ENCODE peak calls at places on chromosomes 6 and 20, in six cellular contexts. W is HFF-Myc, J is glutamatergic neuron, F is lower leg skin, D is mucosa of descending colon, M is SK-N-SH. N is an unnamed sample.

GRCh38 chr6:125794342-125795137 is 3.8 kb downstream of the NCOA7 start:
- DNase-seq in W (no peak), J (no peak), F (no peak), D (no peak), M (no peak), N (no peak)

GRCh38 chr20:59640267-59640666 is 35.9 kb downstream of the PHACTR3 start:
- DNase-seq in W (no peak), J (no peak), F (no peak), D (no peak), M (no peak), N (no peak)

GRCh38 chr6:110944681-110945151 is 13.8 kb upstream of the GTF3C6 start:
- DNase-seq in W (peak; percentile 72), J (no peak), F (no peak), D (no peak), M (no peak), N (no peak)

GRCh38 chr6:13908955-13909381 is 15.8 kb upstream of the RNF182 start:
- DNase-seq in W (peak; percentile 47), J (peak; percentile 24), F (no peak), D (no peak), M (peak; percentile 78), N (peak; percentile 41)

GRCh38 chr6:110125361-110125760 is 54.1 kb downstream of the WASF1 start:
- DNase-seq in W (no peak), J (no peak), F (no peak), D (no peak), M (no peak), N (no peak)

GRCh38 chr20:62965363-62965771 is 12.9 kb downstream of the SLC17A9 start:
- DNase-seq in W (no peak), J (no peak), F (no peak), D (peak; percentile 35), M (no peak), N (no peak)

GRCh38 chr6:112117554-112117953 is 30.2 kb downstream of the FAM229B start:
- DNase-seq in W (peak; percentile 24), J (no peak), F (no peak), D (no peak), M (no peak), N (no peak)

GRCh38 chr6:121399971-121400370 is 35.5 kb upstream of the GJA1 start:
- DNase-seq in W (no peak), J (no peak), F (no peak), D (no peak), M (no peak), N (no peak)

GRCh38 chr6:110654096-110654820 is 161.0 kb downstream of the CDK19 start:
- DNase-seq in W (no peak), J (no peak), F (no peak), D (no peak), M (no peak), N (no peak)

GRCh38 chr6:132084811-132085509 is 133.8 kb upstream of the CCN2 start:
- DNase-seq in W (peak; percentile 48), J (no peak), F (no peak), D (no peak), M (no peak), N (no peak)

GRCh38 chr6:166488701-166489100 is 97.8 kb downstream of the RAMACL start:
- DNase-seq in W (no peak), J (no peak), F (no peak), D (no peak), M (no peak), N (no peak)

GRCh38 chr6:93417421-93417996 is 1.9 kb downstream of the EPHA7 start:
- DNase-seq in W (no peak), J (no peak), F (no peak), D (peak; percentile 8), M (peak; percentile 40), N (peak; percentile 37)
- TF ChIP-seq CTCF in W (no peak), J (no peak), F (no peak), D (no peak), M (no peak), N (no peak)

DNA sequence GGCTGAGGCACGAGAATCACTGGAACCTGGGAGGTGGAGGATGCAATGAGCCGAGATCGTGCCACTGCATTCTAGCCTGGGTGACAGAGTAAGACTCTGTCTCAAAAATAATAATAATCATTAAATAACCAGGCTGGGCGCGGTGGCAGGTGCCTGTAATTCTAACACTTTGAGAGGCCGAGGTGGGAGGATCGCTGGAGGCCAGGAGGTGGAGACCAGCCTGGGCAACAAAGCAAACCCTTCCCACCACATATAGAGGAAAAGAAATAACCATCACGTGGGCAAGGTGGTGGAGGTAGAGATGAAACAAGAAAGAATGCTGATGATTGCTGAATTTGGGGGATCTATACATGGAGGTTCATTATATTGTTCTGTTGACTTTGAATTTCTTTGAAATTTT is 63.4 kb upstream of the PIM1 start:
- DNase-seq in W (no peak), J (no peak), F (no peak), D (no peak), M (no peak), N (no peak)
- TF ChIP-seq CTCF in W (no peak), J (no peak), F (no peak), D (no peak), M (no peak), N (no peak)

GRCh38 chr6:106547556-106547955 is 81.7 kb downstream of the RTN4IP1 start:
- DNase-seq in W (no peak), J (no peak), F (no peak), D (no peak), M (no peak), N (no peak)

GRCh38 chr6:106546322-106547052 is 82.8 kb downstream of the RTN4IP1 start:
- DNase-seq in W (no peak), J (no peak), F (no peak), D (no peak), M (no peak), N (no peak)

GRCh38 chr6:106547053-106547414 is 82.3 kb downstream of the RTN4IP1 start:
- DNase-seq in W (no peak), J (no peak), F (no peak), D (no peak), M (no peak), N (no peak)

GRCh38 chr6:106549521-106549920 is 79.8 kb downstream of the RTN4IP1 start:
- DNase-seq in W (no peak), J (no peak), F (no peak), D (no peak), M (no peak), N (no peak)

DNA sequence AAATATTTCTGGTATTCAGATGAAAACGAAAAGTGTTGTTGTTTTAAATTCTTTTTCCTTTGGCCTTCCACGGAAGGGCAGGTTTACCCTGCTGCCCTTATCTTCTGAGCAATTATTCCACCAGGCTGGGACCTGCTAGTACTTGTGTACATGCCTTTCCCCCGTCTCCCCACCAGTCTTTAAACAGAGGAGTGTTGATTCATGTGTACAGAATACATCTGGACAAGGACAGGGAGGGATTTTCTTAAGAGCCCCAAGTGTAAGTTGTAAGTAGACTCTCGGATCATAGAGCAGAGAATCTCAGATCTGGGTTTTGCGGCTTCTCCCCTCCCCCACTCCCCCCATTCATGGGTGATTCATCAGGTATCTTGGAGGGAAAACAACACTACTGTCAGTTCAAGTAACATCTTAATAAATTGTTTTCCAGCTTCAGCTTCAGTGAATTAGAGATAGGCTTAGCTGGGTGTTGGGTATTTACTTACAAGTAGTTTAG is 81.3 kb downstream of the RTN4IP1 start:
- DNase-seq in W (peak; percentile 55), J (no peak), F (no peak), D (no peak), M (no peak), N (no peak)
- TF ChIP-seq CTCF in W (no peak), J (no peak), F (no peak), D (no peak), M (no peak), N (no peak)

DNA sequence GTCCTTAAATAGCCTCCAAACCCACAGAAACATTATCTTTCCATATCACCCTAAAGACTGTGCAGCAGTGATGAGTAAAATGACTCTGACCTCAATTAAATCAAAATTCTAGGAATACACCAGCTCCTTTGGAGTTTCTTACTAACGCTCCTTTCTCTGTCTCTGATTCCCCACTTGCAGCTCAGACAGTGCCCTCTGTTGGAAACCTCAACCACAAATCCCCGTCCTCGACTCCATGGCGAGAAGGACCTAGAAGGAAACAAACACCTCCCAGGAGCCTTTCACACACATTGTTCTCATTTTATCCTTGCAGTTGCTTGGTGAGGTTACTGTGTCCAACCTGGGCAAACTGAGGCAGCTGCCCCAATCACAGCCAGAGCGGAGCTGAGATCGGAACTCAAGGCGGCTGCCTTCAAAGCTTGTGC is 17.7 kb upstream of the PARD6B start:
- DNase-seq in W (no peak), J (no peak), F (no peak), D (no peak), M (no peak), N (peak; percentile 22)
- TF ChIP-seq CTCF in W (peak; percentile 63), J (no peak), F (no peak), D (no peak), M (peak; percentile 43), N (no peak)

GRCh38 chr6:42781811-42782688 is at the start of gene BICRAL:
- DNase-seq in W (peak; percentile 74), J (peak; percentile 78), F (peak; percentile 63), D (peak; percentile 61), M (peak; percentile 86), N (peak; percentile 73)

GRCh38 chr6:42784739-42785498 is 3.1 kb downstream of the BICRAL start:
- DNase-seq in W (no peak), J (no peak), F (no peak), D (no peak), M (no peak), N (no peak)

GRCh38 chr6:42783876-42784738 is 2.3 kb downstream of the BICRAL start:
- DNase-seq in W (no peak), J (no peak), F (no peak), D (no peak), M (no peak), N (no peak)

GRCh38 chr6:42782689-42783176 is 881 bp downstream of the BICRAL start:
- DNase-seq in W (peak; percentile 53), J (peak; percentile 79), F (peak; percentile 71), D (peak; percentile 84), M (peak; percentile 89), N (peak; percentile 66)

GRCh38 chr6:42783177-42783875 is 1.5 kb downstream of the BICRAL start:
- DNase-seq in W (no peak), J (peak; percentile 70), F (peak; percentile 57), D (peak; percentile 84), M (peak; percentile 86), N (peak; percentile 59)
- TF ChIP-seq CTCF in W (no peak), J (no peak), F (no peak), D (no peak), M (peak; percentile 9), N (no peak)

DNA sequence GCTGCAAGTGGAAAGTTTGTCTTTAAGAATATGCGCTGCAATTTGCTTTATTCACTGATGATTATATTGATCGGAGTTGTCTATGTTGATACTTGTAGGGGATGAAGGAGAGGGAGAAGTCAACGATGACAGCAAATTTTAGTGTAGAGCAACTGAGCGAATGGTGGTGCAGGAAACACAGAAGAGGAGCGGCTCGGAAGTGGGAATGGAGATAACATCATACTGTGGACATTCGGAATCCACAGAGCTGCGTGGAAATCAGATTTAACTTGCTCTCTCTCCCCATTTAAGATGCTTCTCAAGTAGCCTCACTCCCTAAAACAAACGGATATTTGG is 722 bp upstream of the TMEM14B start:
- DNase-seq in W (no peak), J (no peak), F (no peak), D (no peak), M (no peak), N (no peak)
- TF ChIP-seq CTCF in W (no peak), J (no peak), F (no peak), D (no peak), M (no peak), N (no peak)